ENCODE peak calls at places on chromosomes 5 and 9, in ten cellular contexts. H is fibroblast of the aortic adventitia, J is DMS79 treated with DMSO at 0.1 percent for 48 hours, Z is ACHN, L is NCI-H2081 treated with DMSO at 0.1 percent for 48 hours, B is Calu3, V is lung microvascular endothelial cell, G is HFFc6, C is islet precursor cell, K is tibial artery. U is an unnamed sample.

GRCh38 chr9:124256517-124257069 is 1.2 kb upstream of the NEK6 start:
- DNase-seq in G (peak), V (peak), B (no peak), L (no peak), Z (peak), C (peak), J (peak), H (peak), K (peak), U (peak)

GRCh38 chr5:153659337-153659736 is 168.9 kb downstream of the GRIA1 start:
- DNase-seq in C (peak), K (no peak), L (no peak), V (no peak), H (peak), Z (no peak), J (no peak), G (peak), B (no peak), U (peak)

GRCh38 chr5:84438456-84438855 is 53.8 kb upstream of the EDIL3 start:
- DNase-seq in C (no peak), K (no peak), L (no peak), Z (no peak), V (no peak), J (no peak), G (no peak), H (peak), B (no peak), U (no peak)

GRCh38 chr9:84751921-84752320 is 82.4 kb downstream of the NTRK2 start:
- DNase-seq in B (no peak), G (peak), Z (no peak), L (no peak), C (no peak), H (no peak), J (no peak), V (no peak), K (no peak), U (peak)

GRCh38 chr5:122773615-122774014 is 1.3 kb upstream of the SNX2 start:
- DNase-seq in Z (no peak), L (no peak), J (no peak), V (peak), B (no peak), K (no peak), H (no peak), G (no peak), C (no peak), U (no peak)

GRCh38 chr9:35054871-35055644 is 17.4 kb downstream of the VCP start:
- DNase-seq in H (no peak), B (no peak), C (no peak), G (no peak), V (no peak), K (no peak), L (no peak), J (no peak), Z (no peak), U (no peak)

GRCh38 chr5:8366296-8366695 is 497.3 kb downstream of the MTRR start:
- DNase-seq in J (no peak), V (no peak), C (no peak), B (no peak), K (no peak), H (no peak), L (no peak), Z (no peak), G (no peak), U (no peak)

GRCh38 chr5:147017621-147018020 is 139.1 kb upstream of the PPP2R2B start:
- DNase-seq in Z (no peak), L (no peak), G (no peak), J (no peak), C (no peak), V (no peak), B (no peak), H (no peak), K (no peak), U (no peak)

GRCh38 chr9:89873801-89874200 is 269.0 kb downstream of the GADD45G start:
- DNase-seq in J (no peak), G (no peak), B (no peak), L (no peak), K (peak), H (no peak), Z (no peak), C (peak), V (no peak), U (no peak)

GRCh38 chr5:15500326-15500958 is 462 bp downstream of the FBXL7 start:
- DNase-seq in C (peak), H (peak), J (no peak), V (peak), K (peak), B (no peak), Z (peak), G (peak), L (no peak), U (peak)

GRCh38 chr5:79436224-79436623 is 77.7 kb downstream of the HOMER1 start:
- DNase-seq in G (peak), B (no peak), H (peak), C (no peak), J (no peak), V (no peak), L (no peak), Z (peak), K (no peak), U (no peak)

GRCh38 chr9:129006328-129007034 is 21.6 kb downstream of the SH3GLB2 start:
- DNase-seq in V (peak), H (peak), B (peak), J (no peak), Z (peak), L (no peak), K (peak), G (peak), C (peak), U (peak)

GRCh38 chr9:101398930-101399640 is 434 bp downstream of the ZNF189 start:
- DNase-seq in G (no peak), J (peak), K (no peak), L (no peak), Z (peak), B (no peak), H (peak), C (no peak), V (peak), U (peak)